ENCODE peak calls at places on chromosomes 12 and 14, in four cellular contexts. M is H1, I is K562, K is HCT116. T is an unnamed sample.

GRCh38 chr12:132558861-132559623 is 51.3 kb downstream of the LRCOL1 start:
- DNase-seq in K (no peak), I (no peak), M (no peak), T (no peak)

GRCh38 chr14:61593330-61593729 is 102.0 kb upstream of the HIF1A start:
- DNase-seq in I (no peak), K (no peak), M (no peak), T (no peak)

GRCh38 chr14:89588840-89589296 is 171.8 kb upstream of the FOXN3 start:
- DNase-seq in K (no peak), M (no peak), I (no peak), T (no peak)

GRCh38 chr12:57835366-57836288 is 10.9 kb downstream of the CTDSP2 start:
- DNase-seq in M (no peak), I (no peak), K (no peak), T (no peak)

GRCh38 chr12:44465139-44465538 is 411.0 kb downstream of the NELL2 start:
- DNase-seq in M (no peak), K (peak; percentile 3), I (no peak), T (no peak)

GRCh38 chr14:99996951-99997571 is 68.2 kb upstream of the EVL start:
- DNase-seq in M (no peak), I (no peak), K (no peak), T (no peak)

GRCh38 chr14:22824711-22825359 is 4.9 kb upstream of the MRPL52 start:
- DNase-seq in M (no peak), I (peak; percentile 75), K (peak; percentile 53), T (no peak)

GRCh38 chr14:57378661-57379060 is 11.7 kb upstream of the NAA30 start:
- DNase-seq in M (no peak), I (no peak), K (no peak), T (no peak)

GRCh38 chr14:56318393-56319115 is 200.3 kb downstream of the PELI2 start:
- DNase-seq in I (no peak), M (no peak), K (no peak), T (no peak)

GRCh38 chr12:24268663-24269186 is 319.3 kb upstream of the SOX5 start:
- DNase-seq in K (no peak), M (no peak), I (no peak), T (no peak)

GRCh38 chr14:99678198-99678597 is 5.9 kb upstream of the CYP46A1 start:
- DNase-seq in I (no peak), M (no peak), K (no peak), T (no peak)

GRCh38 chr12:116547955-116548471 is 11.2 kb upstream of the MAP1LC3B2 start:
- DNase-seq in K (no peak), I (no peak), M (no peak), T (no peak)

GRCh38 chr14:72792051-72792788 is 101.7 kb downstream of the DPF3 start:
- DNase-seq in M (no peak), I (no peak), K (no peak), T (no peak)

GRCh38 chr14:56342419-56342901 is 224.2 kb downstream of the PELI2 start:
- DNase-seq in K (no peak), I (no peak), M (no peak), T (no peak)

GRCh38 chr14:35154016-35154415 is 31.7 kb downstream of the PRORP start:
- DNase-seq in K (no peak), I (no peak), M (no peak), T (no peak)

GRCh38 chr12:82299617-82300016 is 58.6 kb downstream of the CCDC59 start:
- DNase-seq in I (no peak), M (no peak), K (no peak), T (no peak)

GRCh38 chr14:90381011-90381790 is 15.6 kb upstream of the CALM1 start:
- DNase-seq in M (no peak), I (no peak), K (no peak), T (no peak)

GRCh38 chr12:54159140-54159539 is 29.6 kb downstream of the SMUG1 start:
- DNase-seq in M (peak; percentile 88), K (peak; percentile 50), I (peak; percentile 94), T (peak; percentile 7)

GRCh38 chr14:88005978-88006851 is 1.3 kb downstream of the GPR65 start:
- DNase-seq in M (no peak), I (no peak), K (no peak), T (peak; percentile 77)

GRCh38 chr14:51643137-51643536 is 8.6 kb upstream of the FRMD6 start:
- DNase-seq in K (no peak), M (no peak), I (no peak), T (no peak)

GRCh38 chr12:120144215-120144614 is 27.7 kb upstream of the RAB35 start:
- DNase-seq in I (no peak), K (no peak), M (no peak), T (no peak)

GRCh38 chr14:57382283-57382682 is 8.1 kb upstream of the NAA30 start:
- DNase-seq in M (no peak), I (no peak), K (no peak), T (no peak)

GRCh38 chr12:114355389-114356088 is 50.4 kb downstream of the TBX5 start:
- DNase-seq in I (no peak), K (peak; percentile 7), M (peak; percentile 87), T (no peak)

GRCh38 chr12:109160433-109160832 is 44.0 kb downstream of the ACACB start:
- DNase-seq in M (no peak), I (no peak), K (no peak), T (no peak)

GRCh38 chr12:54050479-54050805 is 3.2 kb upstream of the HOXC4 start:
- DNase-seq in M (no peak), K (no peak), I (no peak), T (no peak)

GRCh38 chr12:57624441-57625220 is 8.4 kb downstream of the B4GALNT1 start:
- DNase-seq in K (no peak), M (no peak), I (no peak), T (no peak)

GRCh38 chr14:36510078-36510799 is 9.8 kb downstream of the NKX2-1 start:
- DNase-seq in K (no peak), I (no peak), M (no peak), T (no peak)

GRCh38 chr12:123006977-123007376 is 26.5 kb downstream of the ARL6IP4 start:
- DNase-seq in K (no peak), I (no peak), M (no peak), T (no peak)

GRCh38 chr12:123934829-123935228 is 37.8 kb downstream of the CCDC92 start:
- DNase-seq in K (no peak), M (no peak), I (no peak), T (no peak)

GRCh38 chr12:64706366-64706765 is 52.8 kb downstream of the GNS start:
- DNase-seq in M (no peak), I (no peak), K (no peak), T (no peak)

GRCh38 chr12:64709429-64709828 is 49.8 kb downstream of the GNS start:
- DNase-seq in M (no peak), I (no peak), K (no peak), T (no peak)

GRCh38 chr12:64707362-64707761 is 51.8 kb downstream of the GNS start:
- DNase-seq in I (no peak), M (no peak), K (no peak), T (no peak)

GRCh38 chr12:64701283-64701682 is 57.9 kb downstream of the GNS start:
- DNase-seq in K (no peak), I (no peak), M (no peak), T (no peak)

DNA sequence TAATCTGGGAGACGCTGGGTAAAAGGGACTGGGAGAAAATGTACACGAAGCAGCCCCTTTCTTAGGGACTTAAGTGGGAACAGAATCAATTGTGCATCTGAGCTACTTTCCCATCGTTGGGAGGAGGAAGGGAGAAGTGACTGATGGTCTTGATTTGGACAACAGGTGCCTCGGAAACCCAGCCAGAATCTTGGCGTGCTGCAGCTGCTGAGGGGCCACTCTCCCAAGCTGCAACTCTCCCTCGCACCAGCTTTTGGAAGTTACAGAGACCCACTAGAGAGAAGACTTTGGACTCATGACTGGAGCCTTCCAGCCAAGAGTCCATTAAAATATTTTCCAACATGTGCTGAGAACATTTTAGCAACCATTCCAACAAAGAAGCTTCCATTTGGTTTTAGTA is 52.4 kb downstream of the GNS start:
- DNase-seq in K (no peak), M (no peak), I (no peak), T (no peak)
- TF ChIP-seq EGR1 in K (no peak), M (no peak), I (no peak), T (no peak)

GRCh38 chr14:73903028-73903427 is 16.4 kb downstream of the ZNF410 start:
- DNase-seq in I (no peak), M (no peak), K (no peak), T (no peak)
- H3K36me3 ChIP-seq in I (peaks cover 73% of the 10 kb centered on the region), M (peaks cover 30% of the 10 kb centered on the region), K (peaks cover 44% of the 10 kb centered on the region), T (peaks cover 4% of the 10 kb centered on the region)

GRCh38 chr12:75560167-75560566 is 48.8 kb upstream of the KRR1 start:
- DNase-seq in K (no peak), I (no peak), M (no peak), T (no peak)
- TF ChIP-seq EGR1 in K (no peak), I (no peak), M (no peak), T (no peak)

GRCh38 chr12:46404225-46404631 is 31.7 kb upstream of the SLC38A2 start:
- DNase-seq in M (no peak), K (no peak), I (no peak), T (no peak)
- H3K36me3 ChIP-seq in M (no peaks in the 10 kb centered on the region), K (no peaks in the 10 kb centered on the region), I (no peaks in the 10 kb centered on the region), T (no peaks in the 10 kb centered on the region)

T was measured in GM12878.